ENCODE peak calls at places on chromosome 21, in eight cellular contexts. U is erythroblast, Q is heart left ventricle, W is adrenal gland, N is A549, C is ovary, R is right lobe of liver, S is tibial nerve. A is an unnamed sample.

GRCh38 chr21:42199488-42200463 is 19.2 kb upstream of the ABCG1 start:
- DNase-seq in U (no peak), Q (no peak), W (no peak), N (peak), C (no peak), R (no peak), S (no peak), A (no peak)

GRCh38 chr21:32592929-32593502 is 7.7 kb upstream of the TCP10L start:
- DNase-seq in U (no peak), Q (no peak), W (no peak), N (no peak), C (no peak), R (peak), S (no peak), A (no peak)

GRCh38 chr21:30880914-30881313 is 466 bp downstream of the KRTAP11-1 start:
- DNase-seq in U (no peak), Q (no peak), W (no peak), N (no peak), C (no peak), R (no peak), S (no peak), A (no peak)

GRCh38 chr21:27024316-27024715 is 57.4 kb upstream of the ADAMTS5 start:
- DNase-seq in U (no peak), Q (no peak), W (no peak), N (no peak), C (no peak), R (no peak), S (no peak), A (no peak)

GRCh38 chr21:28336299-28336698 is 656.4 kb downstream of the LTN1 start:
- DNase-seq in U (peak), Q (no peak), W (peak), N (no peak), C (no peak), R (peak), S (no peak), A (peak)

GRCh38 chr21:14273736-14274538 is 58.0 kb downstream of the RBM11 start:
- DNase-seq in U (peak), Q (peak), W (peak), N (no peak), C (no peak), R (peak), S (no peak), A (no peak)

GRCh38 chr21:37063433-37063832 is 9.4 kb downstream of the PIGP start:
- DNase-seq in U (no peak), Q (no peak), W (no peak), N (no peak), C (no peak), R (no peak), S (no peak), A (no peak)

GRCh38 chr21:14493731-14494130 is 52.4 kb downstream of the SAMSN1 start:
- DNase-seq in U (no peak), Q (no peak), W (no peak), N (no peak), C (no peak), R (no peak), S (no peak), A (no peak)

GRCh38 chr21:31744162-31744800 is 12.4 kb upstream of the SCAF4 start:
- DNase-seq in U (no peak), Q (no peak), W (no peak), N (no peak), C (no peak), R (no peak), S (no peak), A (no peak)

GRCh38 chr21:41677671-41678015 is 89.2 kb downstream of the RIPK4 start:
- DNase-seq in U (no peak), Q (no peak), W (no peak), N (no peak), C (no peak), R (no peak), S (no peak), A (no peak)

GRCh38 chr21:29657228-29657989 is 282.4 kb downstream of the GRIK1 start:
- DNase-seq in U (no peak), Q (no peak), W (no peak), N (no peak), C (no peak), R (no peak), S (no peak), A (no peak)

GRCh38 chr21:42429021-42429420 is 25.3 kb downstream of the UBASH3A start:
- DNase-seq in U (no peak), Q (no peak), W (no peak), N (no peak), C (no peak), R (no peak), S (no peak), A (no peak)

GRCh38 chr21:37505963-37506362 is 139.4 kb downstream of the DYRK1A start:
- DNase-seq in U (no peak), Q (no peak), W (no peak), N (no peak), C (no peak), R (no peak), S (no peak), A (no peak)

GRCh38 chr21:14306143-14306907 is 76.6 kb downstream of the HSPA13 start:
- DNase-seq in U (peak), Q (no peak), W (no peak), N (no peak), C (no peak), R (no peak), S (no peak), A (no peak)

GRCh38 chr21:27060190-27060589 is 93.3 kb upstream of the ADAMTS5 start:
- DNase-seq in U (no peak), Q (no peak), W (no peak), N (no peak), C (no peak), R (no peak), S (no peak), A (no peak)

GRCh38 chr21:41765393-41765950 is 1.4 kb downstream of the RIPK4 start:
- DNase-seq in U (no peak), Q (no peak), W (no peak), N (no peak), C (no peak), R (no peak), S (no peak), A (no peak)

GRCh38 chr21:15820327-15820726 is 90.5 kb downstream of the USP25 start:
- DNase-seq in U (no peak), Q (no peak), W (no peak), N (no peak), C (no peak), R (no peak), S (no peak), A (no peak)

GRCh38 chr21:14080040-14080763 is 130.6 kb downstream of the LIPI start:
- DNase-seq in U (no peak), Q (no peak), W (no peak), N (no peak), C (no peak), R (no peak), S (no peak), A (no peak)

GRCh38 chr21:14533555-14534400 is 12.3 kb downstream of the SAMSN1 start:
- DNase-seq in U (peak), Q (no peak), W (no peak), N (peak), C (no peak), R (no peak), S (no peak), A (peak)

GRCh38 chr21:42424848-42425602 is 21.3 kb downstream of the UBASH3A start:
- DNase-seq in U (no peak), Q (no peak), W (no peak), N (no peak), C (no peak), R (no peak), S (no peak), A (no peak)

GRCh38 chr21:18252686-18253085 is 8.1 kb downstream of the CHODL start:
- DNase-seq in U (no peak), Q (no peak), W (no peak), N (no peak), C (no peak), R (no peak), S (no peak), A (no peak)

GRCh38 chr21:41653944-41654625 is 112.8 kb downstream of the RIPK4 start:
- DNase-seq in U (no peak), Q (no peak), W (no peak), N (no peak), C (no peak), R (no peak), S (no peak), A (no peak)

GRCh38 chr21:32448803-32449594 is 36.5 kb downstream of the EVA1C start:
- DNase-seq in U (no peak), Q (no peak), W (no peak), N (no peak), C (no peak), R (no peak), S (no peak), A (no peak)

GRCh38 chr21:40115775-40116174 is 248.5 kb downstream of the PCP4 start:
- DNase-seq in U (no peak), Q (no peak), W (no peak), N (no peak), C (no peak), R (no peak), S (no peak), A (no peak)

GRCh38 chr21:37742532-37742931 is 173.7 kb downstream of the KCNJ6 start:
- DNase-seq in U (no peak), Q (no peak), W (no peak), N (no peak), C (no peak), R (no peak), S (no peak), A (no peak)

GRCh38 chr21:28754127-28754611 is 238.5 kb downstream of the LTN1 start:
- DNase-seq in U (no peak), Q (peak), W (no peak), N (no peak), C (peak), R (no peak), S (no peak), A (no peak)

GRCh38 chr21:35088235-35088865 is 39.2 kb upstream of the RUNX1 start:
- DNase-seq in U (no peak), Q (no peak), W (no peak), N (no peak), C (no peak), R (no peak), S (no peak), A (no peak)

GRCh38 chr21:35868869-35869223 is 191.5 kb downstream of the SETD4 start:
- DNase-seq in U (no peak), Q (no peak), W (no peak), N (no peak), C (no peak), R (no peak), S (no peak), A (no peak)

GRCh38 chr21:34765619-34766018 is 96.8 kb downstream of the CLIC6 start:
- DNase-seq in U (no peak), Q (no peak), W (no peak), N (no peak), C (no peak), R (no peak), S (no peak), A (no peak)

GRCh38 chr21:36976882-36977651 is 10.6 kb upstream of the HLCS start:
- DNase-seq in U (peak), Q (no peak), W (no peak), N (peak), C (no peak), R (no peak), S (no peak), A (no peak)

GRCh38 chr21:27564684-27565280 is 597.9 kb upstream of the ADAMTS5 start:
- DNase-seq in U (peak), Q (no peak), W (peak), N (no peak), C (peak), R (no peak), S (no peak), A (no peak)

GRCh38 chr21:42233067-42233981 is 14.4 kb downstream of the ABCG1 start:
- DNase-seq in U (peak), Q (peak), W (peak), N (no peak), C (no peak), R (peak), S (peak), A (no peak)

GRCh38 chr21:33114276-33114675 is 44.3 kb downstream of the OLIG1 start:
- DNase-seq in U (no peak), Q (no peak), W (no peak), N (no peak), C (no peak), R (no peak), S (no peak), A (no peak)

GRCh38 chr21:45386728-45387371 is 18.1 kb upstream of the COL18A1 start:
- DNase-seq in U (peak), Q (peak), W (peak), N (no peak), C (peak), R (peak), S (no peak), A (peak)

GRCh38 chr21:45386336-45386727 is 18.6 kb upstream of the COL18A1 start:
- DNase-seq in U (no peak), Q (peak), W (peak), N (no peak), C (peak), R (peak), S (no peak), A (no peak)

GRCh38 chr21:45388011-45388521 is 16.9 kb upstream of the COL18A1 start:
- DNase-seq in U (no peak), Q (peak), W (peak), N (no peak), C (peak), R (peak), S (no peak), A (no peak)

GRCh38 chr21:45388611-45389296 is 16.2 kb upstream of the COL18A1 start:
- DNase-seq in U (no peak), Q (peak), W (peak), N (no peak), C (peak), R (no peak), S (no peak), A (no peak)

GRCh38 chr21:45387506-45387905 is 17.5 kb upstream of the COL18A1 start:
- DNase-seq in U (no peak), Q (peak), W (peak), N (no peak), C (peak), R (peak), S (no peak), A (no peak)
- TF ChIP-seq POLR2A in U (no peak), Q (no peak), W (no peak), N (no peak), C (no peak), R (no peak), S (no peak), A (no peak)

GRCh38 chr21:43864313-43864805 is 664 bp upstream of the AGPAT3 start:
- DNase-seq in U (peak), Q (peak), W (peak), N (peak), C (peak), R (peak), S (no peak), A (peak)
- TF ChIP-seq POLR2A in U (peak), Q (peak), W (no peak), N (peak), C (no peak), R (peak), S (no peak), A (no peak)

GRCh38 chr21:38897532-38898421 is 92.0 kb downstream of the ETS2 start:
- DNase-seq in U (no peak), Q (no peak), W (no peak), N (no peak), C (no peak), R (no peak), S (no peak), A (no peak)
- TF ChIP-seq POLR2A in U (no peak), Q (no peak), W (no peak), N (no peak), C (no peak), R (no peak), S (no peak), A (no peak)

GRCh38 chr21:43937898-43938309 is 72.9 kb downstream of the AGPAT3 start:
- DNase-seq in U (no peak), Q (no peak), W (no peak), N (no peak), C (no peak), R (no peak), S (no peak), A (no peak)
- TF ChIP-seq POLR2A in U (no peak), Q (no peak), W (no peak), N (no peak), C (no peak), R (no peak), S (no peak), A (no peak)

DNA sequence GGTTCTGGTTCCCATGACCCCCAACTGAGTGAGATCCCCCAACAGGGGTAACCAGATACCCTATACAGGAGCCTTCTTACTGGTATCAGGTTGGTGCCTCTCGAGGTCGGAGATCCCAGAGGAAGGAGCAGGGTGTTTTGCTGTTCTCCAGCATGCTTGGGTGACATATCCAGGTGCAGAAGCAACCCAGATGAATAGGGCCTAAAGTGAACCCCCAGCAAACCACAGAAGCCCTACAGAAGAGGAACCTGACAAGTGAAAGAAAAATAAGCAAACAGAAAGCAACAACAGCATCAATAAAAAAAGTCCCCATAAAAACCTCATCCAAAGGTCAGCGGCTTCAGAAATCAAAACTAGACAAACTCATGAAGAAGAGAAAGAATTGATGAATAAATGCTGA is 633.4 kb upstream of the CXADR start:
- DNase-seq in U (no peak), Q (no peak), W (no peak), N (no peak), C (no peak), R (no peak), S (no peak), A (no peak)
- TF ChIP-seq POLR2A in U (no peak), Q (no peak), W (no peak), N (no peak), C (no peak), R (no peak), S (no peak), A (no peak)

GRCh38 chr21:45512626-45513002 is 29.6 kb downstream of the SLC19A1 start:
- DNase-seq in U (no peak), Q (no peak), W (peak), N (no peak), C (no peak), R (peak), S (no peak), A (no peak)
- TF ChIP-seq POLR2A in U (no peak), Q (no peak), W (no peak), N (no peak), C (no peak), R (no peak), S (no peak), A (no peak)